ENCODE peak calls at places on chromosomes 3 and 15, in four cellular contexts. Z is fibroblast of the aortic adventitia, D is fibroblast of lung, V is heart left ventricle. K is an unnamed sample.
A peak's percentile ranks its signal among the peaks of the same experiment; 100 is the strongest.

GRCh38 chr3:115961390-115961789 is 338.1 kb downstream of the GAP43 start:
- DNase-seq in D (no peak), Z (peak; percentile 12), V (no peak), K (no peak)

GRCh38 chr3:73572371-73572770 is 52.4 kb downstream of the PDZRN3 start:
- DNase-seq in D (no peak), Z (no peak), V (no peak), K (no peak)

GRCh38 chr15:85408270-85408746 is 27.9 kb downstream of the AKAP13 start:
- DNase-seq in D (no peak), Z (no peak), V (no peak), K (no peak)

GRCh38 chr3:157082305-157082981 is 77.5 kb downstream of the CCNL1 start:
- DNase-seq in V (no peak), Z (peak; percentile 77), D (peak; percentile 84), K (no peak)

GRCh38 chr3:53065841-53066480 is 20.1 kb upstream of the SFMBT1 start:
- DNase-seq in D (no peak), V (no peak), Z (no peak), K (no peak)

GRCh38 chr3:99789322-99789721 is 28.3 kb upstream of the CMSS1 start:
- DNase-seq in Z (peak; percentile 82), V (peak; percentile 34), D (peak; percentile 81), K (peak; percentile 36)

GRCh38 chr3:31382856-31383255 is 149.9 kb upstream of the STT3B start:
- DNase-seq in V (no peak), D (no peak), Z (no peak), K (no peak)

GRCh38 chr3:186909078-186909853 is 21.1 kb upstream of the ST6GAL1 start:
- DNase-seq in D (no peak), Z (no peak), V (no peak), K (no peak)

GRCh38 chr3:179512398-179512797 is 50.3 kb upstream of the ACTL6A start:
- DNase-seq in Z (no peak), V (no peak), D (no peak), K (no peak)

GRCh38 chr15:80242132-80242769 is 9.8 kb downstream of the CTXND1 start:
- DNase-seq in V (peak; percentile 37), D (peak; percentile 18), Z (peak; percentile 19), K (no peak)

GRCh38 chr3:7709383-7710082 is 792.1 kb upstream of the LMCD1 start:
- DNase-seq in V (no peak), Z (no peak), D (no peak), K (no peak)

GRCh38 chr3:11548721-11549131 is 95.0 kb downstream of the VGLL4 start:
- DNase-seq in V (peak; percentile 50), Z (peak; percentile 65), D (peak; percentile 55), K (peak; percentile 54)

GRCh38 chr3:43632269-43632733 is 10.5 kb upstream of the ANO10 start:
- DNase-seq in D (peak; percentile 74), Z (peak; percentile 81), V (no peak), K (no peak)

GRCh38 chr15:73560501-73561117 is 72.6 kb downstream of the NPTN start:
- DNase-seq in V (no peak), Z (peak; percentile 89), D (peak; percentile 90), K (peak; percentile 34)

GRCh38 chr15:51267714-51268105 is 70.7 kb downstream of the CYP19A1 start:
- DNase-seq in Z (no peak), D (no peak), V (no peak), K (peak; percentile 28)

GRCh38 chr3:125443923-125444322 is 68.8 kb upstream of the ZNF148 start:
- DNase-seq in V (no peak), D (peak; percentile 96), Z (peak; percentile 78), K (no peak)

GRCh38 chr3:16124636-16125035 is 49.8 kb upstream of the GALNT15 start:
- DNase-seq in D (peak; percentile 99), Z (peak; percentile 99), V (no peak), K (no peak)

GRCh38 chr15:28959326-28959725 is 73.6 kb downstream of the APBA2 start:
- DNase-seq in D (no peak), Z (no peak), V (no peak), K (no peak)

GRCh38 chr3:117097356-117097755 is 387.8 kb downstream of the TUSC7 start:
- DNase-seq in V (no peak), D (no peak), Z (peak; percentile 19), K (no peak)

GRCh38 chr3:50317303-50317702 is 5.2 kb downstream of the HYAL2 start:
- DNase-seq in D (no peak), V (peak; percentile 28), Z (no peak), K (no peak)

GRCh38 chr3:101193957-101194356 is 126.4 kb downstream of the IMPG2 start:
- DNase-seq in V (no peak), D (no peak), Z (peak; percentile 54), K (no peak)

GRCh38 chr15:39592500-39592899 is 11.6 kb downstream of the THBS1 start:
- DNase-seq in D (peak; percentile 31), V (peak; percentile 32), Z (peak; percentile 35), K (no peak)

GRCh38 chr3:36365829-36366228 is 14.5 kb upstream of the STAC start:
- DNase-seq in D (no peak), Z (no peak), V (no peak), K (no peak)

GRCh38 chr3:46096781-46097180 is 69.5 kb upstream of the XCR1 start:
- DNase-seq in Z (no peak), D (no peak), V (no peak), K (no peak)

GRCh38 chr3:114480442-114480841 is 186.6 kb downstream of the TIGIT start:
- DNase-seq in D (peak; percentile 81), Z (peak; percentile 73), V (no peak), K (no peak)

GRCh38 chr3:94028093-94028837 is at the start of gene STX19:
- DNase-seq in V (no peak), D (no peak), Z (no peak), K (peak; percentile 31)

GRCh38 chr3:8458711-8459110 is 42.9 kb upstream of the LMCD1 start:
- DNase-seq in D (peak; percentile 87), V (no peak), Z (peak; percentile 98), K (no peak)

GRCh38 chr15:41894791-41895463 is 1.1 kb upstream of the SPTBN5 start:
- DNase-seq in D (peak; percentile 68), V (peak; percentile 92), Z (peak; percentile 72), K (peak; percentile 82)

GRCh38 chr15:89936051-89936792 is 23.5 kb upstream of the ARPIN start:
- DNase-seq in Z (no peak), D (no peak), V (no peak), K (no peak)

GRCh38 chr3:63964287-63965073 is 52.3 kb upstream of the SCAANT1 start:
- DNase-seq in Z (no peak), D (no peak), V (no peak), K (no peak)

GRCh38 chr3:111713833-111714232 is 118.7 kb upstream of the ZBED2 start:
- DNase-seq in V (no peak), Z (no peak), D (no peak), K (no peak)

GRCh38 chr3:111714305-111714704 is 119.2 kb upstream of the ZBED2 start:
- DNase-seq in Z (peak; percentile 39), V (no peak), D (no peak), K (no peak)

GRCh38 chr3:111712294-111713180 is 117.4 kb upstream of the ZBED2 start:
- DNase-seq in Z (peak; percentile 47), D (no peak), V (peak; percentile 71), K (no peak)

GRCh38 chr3:111717601-111718000 is 122.5 kb upstream of the ZBED2 start:
- DNase-seq in Z (peak; percentile 91), V (peak; percentile 71), D (peak; percentile 89), K (peak; percentile 85)

DNA sequence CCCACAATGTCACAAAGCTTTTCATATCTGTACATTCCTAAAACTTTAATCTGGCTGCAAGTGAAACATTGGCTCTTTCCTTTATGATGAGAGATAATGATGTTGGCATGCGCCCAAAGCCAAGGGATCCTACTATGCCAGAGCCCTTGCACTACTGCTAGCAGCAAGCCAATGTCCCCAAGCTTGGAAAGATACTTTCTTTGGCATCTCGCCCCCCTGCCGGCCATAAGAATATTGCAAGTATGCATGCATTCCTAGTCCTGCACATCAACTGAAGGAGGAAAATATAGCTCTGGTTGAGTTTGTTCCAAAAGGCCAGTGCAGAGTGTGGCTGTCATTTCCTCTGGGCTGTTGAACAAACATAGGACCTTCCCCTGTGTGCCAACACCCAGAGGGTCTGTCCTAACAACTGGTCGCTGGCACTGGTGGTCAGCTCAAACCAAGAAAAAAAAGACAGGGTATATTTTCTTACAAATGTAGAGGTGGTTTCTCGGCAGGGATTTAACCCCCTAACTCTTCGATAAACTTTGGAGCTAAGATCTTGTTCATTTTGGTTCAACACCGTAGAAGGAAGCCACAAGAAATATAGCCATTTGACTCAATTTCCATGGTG is 120.9 kb upstream of the ZBED2 start:
- DNase-seq in Z (peak; percentile 61), D (peak; percentile 51), V (peak; percentile 46), K (peak; percentile 77)
- TF ChIP-seq CTCF in Z (peak; percentile 75), D (peak; percentile 57), V (peak; percentile 47), K (peak; percentile 58)

GRCh38 chr3:132662212-132662611 is 2.1 kb downstream of the UBA5 start:
- DNase-seq in D (no peak), Z (no peak), V (no peak), K (no peak)
- H3K4me3 ChIP-seq in D (peak overlapping the region; percentile 72), Z (no peak overlapping the region), V (no peak overlapping the region), K (no peak overlapping the region)

GRCh38 chr3:4250064-4250463 is 53.1 kb upstream of the SETMAR start:
- DNase-seq in V (no peak), Z (no peak), D (no peak), K (no peak)

GRCh38 chr3:4241595-4242170 is 61.5 kb upstream of the SETMAR start:
- DNase-seq in V (no peak), D (no peak), Z (no peak), K (no peak)

GRCh38 chr3:4251412-4251811 is 51.8 kb upstream of the SETMAR start:
- DNase-seq in D (no peak), Z (no peak), V (no peak), K (no peak)

GRCh38 chr3:4247391-4247790 is 55.8 kb upstream of the SETMAR start:
- DNase-seq in D (no peak), V (no peak), Z (no peak), K (no peak)

DNA sequence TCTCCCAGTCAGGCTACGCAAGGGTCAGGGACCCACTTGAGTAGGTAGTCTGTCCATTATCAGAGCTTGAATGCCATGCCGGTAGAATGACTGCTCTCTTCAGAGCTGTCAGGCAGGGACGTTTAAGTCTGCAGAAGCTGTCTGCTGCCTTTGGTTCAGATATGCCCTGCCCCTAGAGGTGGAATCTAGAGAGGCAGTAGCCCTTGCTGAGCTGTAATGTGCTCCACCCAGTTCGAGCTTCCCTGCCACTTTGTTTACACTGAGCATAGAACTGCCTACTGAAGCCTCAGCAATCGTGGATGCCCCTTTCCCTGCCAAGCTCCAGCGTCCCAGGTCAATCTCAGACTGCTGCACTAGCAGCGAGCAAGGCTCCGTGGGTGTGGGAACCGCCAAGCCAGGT is 57.5 kb upstream of the SETMAR start:
- DNase-seq in Z (no peak), V (no peak), D (no peak), K (no peak)
- TF ChIP-seq CTCF in Z (no peak), V (no peak), D (no peak), K (no peak)

GRCh38 chr3:195512798-195513345 is 30.3 kb downstream of the PPP1R2 start:
- DNase-seq in V (no peak), D (no peak), Z (no peak), K (no peak)

GRCh38 chr3:195517030-195517429 is 26.1 kb downstream of the PPP1R2 start:
- DNase-seq in V (no peak), D (no peak), Z (no peak), K (no peak)

GRCh38 chr3:195508185-195508584 is 34.9 kb downstream of the PPP1R2 start:
- DNase-seq in D (no peak), Z (no peak), V (no peak), K (no peak)

GRCh38 chr3:195511136-195511535 is 32.0 kb downstream of the PPP1R2 start:
- DNase-seq in Z (no peak), D (no peak), V (no peak), K (no peak)
- H3K4me3 ChIP-seq in Z (no peak overlapping the region), D (no peak overlapping the region), V (no peak overlapping the region), K (no peak overlapping the region)

K was measured in body of pancreas.